ENCODE peak calls at places on chromosomes 4 and X, in five cellular contexts. One of them, this sample, is unnamed.
A peak's percentile ranks its signal among the peaks of the same experiment; 100 is the strongest.

GRCh38 chr4:37727635-37728034 is 41.5 kb upstream of the RELL1 start:
- DNase-seq in H9: no peak
- DNase-seq in mesenchymal stem cell: no peak
- DNase-seq in H1: no peak
- DNase-seq in neuronal stem cell: no peak
- DNase-seq in this sample: peak; percentile 50

GRCh38 chr4:107036602-107037151 is 564 bp upstream of the DKK2 start:
- DNase-seq in H9: no peak
- DNase-seq in neuronal stem cell: peak; percentile 9
- DNase-seq in mesenchymal stem cell: peak; percentile 14
- DNase-seq in H1: no peak
- DNase-seq in this sample: no peak

GRCh38 chr4:98514930-98515809 is 143.2 kb downstream of the TSPAN5 start:
- DNase-seq in H9: no peak
- DNase-seq in H1: no peak
- DNase-seq in mesenchymal stem cell: peak; percentile 75
- DNase-seq in neuronal stem cell: no peak
- DNase-seq in this sample: no peak

GRCh38 chrX:72041166-72041565 is 90.5 kb downstream of the RTL5 start:
- DNase-seq in mesenchymal stem cell: no peak
- DNase-seq in H9: no peak
- DNase-seq in H1: no peak
- DNase-seq in neuronal stem cell: no peak
- DNase-seq in this sample: no peak

GRCh38 chr4:7623468-7623867 is 188.7 kb upstream of the PSAPL1 start:
- DNase-seq in H1: no peak
- DNase-seq in neuronal stem cell: no peak
- DNase-seq in mesenchymal stem cell: no peak
- DNase-seq in H9: no peak
- DNase-seq in this sample: no peak

GRCh38 chr4:153684182-153685073 is at the start of gene TLR2:
- DNase-seq in mesenchymal stem cell: peak; percentile 43
- DNase-seq in H9: peak; percentile 78
- DNase-seq in neuronal stem cell: peak; percentile 41
- DNase-seq in H1: peak; percentile 84
- DNase-seq in this sample: no peak

GRCh38 chr4:158670975-158671664 is 567 bp downstream of the C4orf46 start:
- DNase-seq in mesenchymal stem cell: peak; percentile 89
- DNase-seq in neuronal stem cell: peak; percentile 69
- DNase-seq in H1: peak; percentile 56
- DNase-seq in H9: peak; percentile 57
- DNase-seq in this sample: peak; percentile 33

GRCh38 chr4:123856689-123857545 is 460.3 kb downstream of the SPRY1 start:
- DNase-seq in H1: no peak
- DNase-seq in neuronal stem cell: peak; percentile 23
- DNase-seq in H9: peak; percentile 54
- DNase-seq in mesenchymal stem cell: peak; percentile 73
- DNase-seq in this sample: peak; percentile 36

GRCh38 chr4:26321326-26322276 is 787 bp downstream of the RBPJ start:
- DNase-seq in neuronal stem cell: no peak
- DNase-seq in H1: peak; percentile 66
- DNase-seq in mesenchymal stem cell: peak; percentile 61
- DNase-seq in H9: peak; percentile 42
- DNase-seq in this sample: peak; percentile 60

GRCh38 chr4:78691971-78692814 is 84.0 kb upstream of the BMP2K start:
- DNase-seq in neuronal stem cell: no peak
- DNase-seq in mesenchymal stem cell: peak; percentile 40
- DNase-seq in H1: no peak
- DNase-seq in H9: no peak
- DNase-seq in this sample: peak; percentile 62

GRCh38 chr4:122309988-122310626 is 68.7 kb upstream of the ADAD1 start:
- DNase-seq in H1: no peak
- DNase-seq in neuronal stem cell: no peak
- DNase-seq in mesenchymal stem cell: peak; percentile 31
- DNase-seq in H9: no peak
- DNase-seq in this sample: no peak

GRCh38 chr4:166957451-166957850 is 276.8 kb downstream of the SPOCK3 start:
- DNase-seq in H1: no peak
- DNase-seq in mesenchymal stem cell: no peak
- DNase-seq in H9: no peak
- DNase-seq in neuronal stem cell: no peak
- DNase-seq in this sample: no peak

GRCh38 chr4:73729534-73730165 is 10.7 kb upstream of the CXCL8 start:
- DNase-seq in mesenchymal stem cell: peak; percentile 86
- DNase-seq in H1: no peak
- DNase-seq in neuronal stem cell: peak; percentile 40
- DNase-seq in H9: peak; percentile 71
- DNase-seq in this sample: peak; percentile 51

GRCh38 chr4:142585411-142585810 is 260.7 kb downstream of the INPP4B start:
- DNase-seq in H1: no peak
- DNase-seq in neuronal stem cell: no peak
- DNase-seq in H9: no peak
- DNase-seq in mesenchymal stem cell: no peak
- DNase-seq in this sample: no peak

GRCh38 chr4:138232364-138232763 is 9.8 kb downstream of the SLC7A11 start:
- DNase-seq in mesenchymal stem cell: no peak
- DNase-seq in neuronal stem cell: no peak
- DNase-seq in H9: no peak
- DNase-seq in H1: no peak
- DNase-seq in this sample: no peak

GRCh38 chr4:138233313-138233712 is 8.8 kb downstream of the SLC7A11 start:
- DNase-seq in H9: no peak
- DNase-seq in neuronal stem cell: no peak
- DNase-seq in mesenchymal stem cell: no peak
- DNase-seq in H1: no peak
- DNase-seq in this sample: no peak

GRCh38 chr4:138235419-138235952 is 6.7 kb downstream of the SLC7A11 start:
- DNase-seq in neuronal stem cell: no peak
- DNase-seq in mesenchymal stem cell: peak; percentile 95
- DNase-seq in H9: no peak
- DNase-seq in H1: no peak
- DNase-seq in this sample: no peak

GRCh38 chr4:138236035-138236434 is 6.1 kb downstream of the SLC7A11 start:
- DNase-seq in mesenchymal stem cell: no peak
- DNase-seq in H1: no peak
- DNase-seq in H9: no peak
- DNase-seq in neuronal stem cell: no peak
- DNase-seq in this sample: no peak

GRCh38 chr4:138234254-138234653 is 7.9 kb downstream of the SLC7A11 start:
- DNase-seq in H9: no peak
- DNase-seq in H1: no peak
- DNase-seq in mesenchymal stem cell: no peak
- DNase-seq in neuronal stem cell: no peak
- DNase-seq in this sample: no peak
- H2BK5ac ChIP-seq in H9: no peak overlapping the region
- H2BK5ac ChIP-seq in H1: no peak overlapping the region
- H2BK5ac ChIP-seq in mesenchymal stem cell: no peak overlapping the region
- H2BK5ac ChIP-seq in neuronal stem cell: no peak overlapping the region
- H2BK5ac ChIP-seq in this sample: no peak overlapping the region

GRCh38 chr4:118834070-118834469 is 1.9 kb downstream of the SEC24D start:
- DNase-seq in neuronal stem cell: no peak
- DNase-seq in H9: no peak
- DNase-seq in mesenchymal stem cell: peak; percentile 34
- DNase-seq in H1: no peak
- DNase-seq in this sample: peak; percentile 31

GRCh38 chr4:118833192-118833820 is 2.6 kb downstream of the SEC24D start:
- DNase-seq in mesenchymal stem cell: no peak
- DNase-seq in H9: no peak
- DNase-seq in neuronal stem cell: no peak
- DNase-seq in H1: no peak
- DNase-seq in this sample: peak; percentile 35

GRCh38 chr4:118826723-118827444 is 9.0 kb downstream of the SEC24D start:
- DNase-seq in H1: no peak
- DNase-seq in mesenchymal stem cell: no peak
- DNase-seq in neuronal stem cell: no peak
- DNase-seq in H9: no peak
- DNase-seq in this sample: peak; percentile 16

GRCh38 chr4:118825799-118826198 is 10.1 kb downstream of the SEC24D start:
- DNase-seq in neuronal stem cell: no peak
- DNase-seq in H1: no peak
- DNase-seq in mesenchymal stem cell: no peak
- DNase-seq in H9: no peak
- DNase-seq in this sample: no peak

DNA sequence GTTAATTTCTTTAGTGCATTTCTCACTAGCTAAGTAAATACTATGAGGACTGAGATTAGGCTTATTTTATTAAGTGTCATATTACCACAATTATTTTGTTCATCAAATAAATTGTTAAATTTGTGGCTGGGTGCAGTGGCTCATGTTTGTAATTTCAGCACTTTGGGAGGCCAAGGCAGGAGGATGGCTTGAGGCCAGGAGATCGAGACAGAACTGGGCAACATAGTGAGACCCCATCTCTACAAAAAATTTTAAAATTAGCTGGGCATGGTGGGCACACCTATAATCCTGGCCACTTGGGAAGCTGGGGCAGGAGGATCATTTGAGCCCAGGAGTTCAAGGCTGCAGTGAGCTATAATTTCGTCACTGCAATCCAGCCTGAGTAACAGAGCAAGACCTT is 6.8 kb downstream of the SEC24D start:
- DNase-seq in neuronal stem cell: no peak
- DNase-seq in H9: no peak
- DNase-seq in mesenchymal stem cell: no peak
- DNase-seq in H1: no peak
- DNase-seq in this sample: no peak
- H2BK12ac ChIP-seq in neuronal stem cell: no peak overlapping the region
- H2BK12ac ChIP-seq in H9: no peak overlapping the region
- H2BK12ac ChIP-seq in mesenchymal stem cell: no peak overlapping the region
- H2BK12ac ChIP-seq in H1: no peak overlapping the region
- H2BK12ac ChIP-seq in this sample: no peak overlapping the region

DNA sequence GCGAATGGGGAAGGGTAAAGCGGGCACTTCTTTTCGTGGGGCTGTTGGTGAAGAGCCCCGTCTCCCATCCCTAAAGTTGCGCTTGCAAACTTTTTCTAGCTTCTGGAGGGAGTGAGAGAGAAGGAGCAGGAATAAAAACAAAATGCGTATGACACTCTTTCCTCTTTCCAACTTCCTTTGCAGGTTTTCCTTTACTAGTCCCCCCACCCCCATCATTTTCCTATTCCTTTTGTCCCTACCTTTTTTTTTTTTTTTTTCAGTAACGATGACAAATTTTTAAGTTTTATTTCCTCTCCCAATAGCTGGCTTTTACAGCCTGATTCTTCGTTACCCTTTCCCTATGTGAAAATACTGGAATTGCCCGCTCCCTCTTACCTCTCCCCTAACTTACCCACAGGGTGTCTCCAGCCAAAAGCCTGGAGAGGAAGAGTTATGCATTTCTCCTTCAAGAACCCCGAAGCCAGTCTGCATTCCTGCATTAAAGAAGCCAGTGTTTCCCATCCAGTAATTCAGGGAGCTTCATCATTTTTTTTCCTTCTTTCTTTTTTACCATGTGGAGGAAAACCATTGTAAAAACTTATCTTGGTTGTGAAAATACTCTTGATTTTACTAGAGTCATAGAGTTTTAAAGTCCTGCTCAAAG is 647 bp upstream of the ARSJ start:
- DNase-seq in neuronal stem cell: no peak
- DNase-seq in H1: no peak
- DNase-seq in H9: no peak
- DNase-seq in mesenchymal stem cell: peak; percentile 63
- DNase-seq in this sample: no peak
- H3K27ac ChIP-seq in neuronal stem cell: no peak overlapping the region
- H3K27ac ChIP-seq in H1: no peak overlapping the region
- H3K27ac ChIP-seq in H9: no peak overlapping the region
- H3K27ac ChIP-seq in mesenchymal stem cell: peak overlapping the region; percentile 95
- H3K27ac ChIP-seq in this sample: no peak overlapping the region

GRCh38 chr4:128346054-128346716 is 58.6 kb upstream of the PGRMC2 start:
- DNase-seq in neuronal stem cell: no peak
- DNase-seq in mesenchymal stem cell: no peak
- DNase-seq in H9: no peak
- DNase-seq in H1: no peak
- DNase-seq in this sample: no peak

GRCh38 chr4:128347175-128347868 is 59.7 kb upstream of the PGRMC2 start:
- DNase-seq in mesenchymal stem cell: peak; percentile 49
- DNase-seq in neuronal stem cell: no peak
- DNase-seq in H9: no peak
- DNase-seq in H1: no peak
- DNase-seq in this sample: no peak

GRCh38 chr4:128349921-128350320 is 62.3 kb upstream of the PGRMC2 start:
- DNase-seq in H9: peak; percentile 39
- DNase-seq in neuronal stem cell: no peak
- DNase-seq in H1: no peak
- DNase-seq in mesenchymal stem cell: peak; percentile 95
- DNase-seq in this sample: peak; percentile 90

GRCh38 chr4:128345650-128346049 is 58.0 kb upstream of the PGRMC2 start:
- DNase-seq in H1: no peak
- DNase-seq in mesenchymal stem cell: no peak
- DNase-seq in H9: no peak
- DNase-seq in neuronal stem cell: no peak
- DNase-seq in this sample: no peak

DNA sequence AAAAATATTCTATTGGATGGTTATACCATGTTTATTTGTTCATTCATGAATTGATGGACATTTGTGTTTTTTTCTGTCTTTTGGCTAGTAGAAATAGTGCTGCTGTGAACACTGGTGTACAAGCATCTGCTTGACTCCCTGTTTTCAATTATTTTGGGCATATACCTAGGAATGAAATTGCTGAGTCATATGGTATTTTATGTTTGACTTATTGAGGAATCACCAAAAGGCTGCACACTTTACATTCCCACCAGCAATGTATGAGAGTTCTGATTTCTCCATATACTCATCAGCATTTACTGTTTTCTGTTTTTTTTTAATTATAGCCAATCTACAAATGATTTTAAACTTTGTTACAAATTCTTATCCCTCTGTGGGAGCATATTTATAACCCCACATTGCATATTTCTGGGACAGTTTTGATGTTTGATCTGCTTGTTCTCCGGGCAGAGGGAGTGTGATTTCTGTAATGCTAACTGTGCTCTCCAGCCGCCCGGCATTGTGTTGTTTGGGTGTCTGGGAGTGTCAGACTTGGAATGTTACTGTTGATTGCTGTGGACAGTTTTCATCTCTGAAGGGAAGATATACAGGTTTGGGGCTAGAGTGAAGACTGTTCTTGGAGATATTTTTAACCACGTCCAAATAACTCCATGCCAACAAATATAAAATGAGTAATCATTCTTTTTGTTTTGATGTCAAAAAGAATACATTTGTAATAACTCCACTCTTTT is 60.5 kb upstream of the PGRMC2 start:
- DNase-seq in mesenchymal stem cell: peak; percentile 37
- DNase-seq in H9: no peak
- DNase-seq in H1: no peak
- DNase-seq in neuronal stem cell: no peak
- DNase-seq in this sample: no peak
- H2BK5ac ChIP-seq in mesenchymal stem cell: no peak overlapping the region
- H2BK5ac ChIP-seq in H9: no peak overlapping the region
- H2BK5ac ChIP-seq in H1: no peak overlapping the region
- H2BK5ac ChIP-seq in neuronal stem cell: no peak overlapping the region
- H2BK5ac ChIP-seq in this sample: no peak overlapping the region

DNA sequence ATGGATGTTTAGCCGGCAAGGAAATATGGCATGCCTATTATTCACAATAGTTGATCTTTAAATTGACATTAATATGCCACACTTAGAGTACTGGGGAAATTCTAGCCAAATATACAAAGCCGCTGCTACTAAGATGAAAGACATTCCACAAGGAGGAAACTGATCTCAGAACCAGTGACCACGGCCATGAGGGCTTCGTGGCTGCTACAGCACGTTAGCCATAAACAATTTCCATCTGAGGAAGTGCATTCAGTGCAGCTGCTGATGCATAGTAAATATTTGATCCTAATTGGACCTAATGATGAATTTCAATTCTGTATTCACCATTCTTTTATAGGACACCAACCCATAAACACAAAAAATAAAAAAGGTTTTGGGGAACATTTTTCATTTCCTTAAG is 59.1 kb downstream of the SORBS2 start:
- DNase-seq in H1: no peak
- DNase-seq in H9: no peak
- DNase-seq in neuronal stem cell: no peak
- DNase-seq in mesenchymal stem cell: no peak
- DNase-seq in this sample: no peak
- H2BK12ac ChIP-seq in H1: no peak overlapping the region
- H2BK12ac ChIP-seq in H9: no peak overlapping the region
- H2BK12ac ChIP-seq in neuronal stem cell: no peak overlapping the region
- H2BK12ac ChIP-seq in mesenchymal stem cell: no peak overlapping the region
- H2BK12ac ChIP-seq in this sample: no peak overlapping the region

This sample was measured in trophoblast cell.